ENCODE peak calls at places on chromosome 2, in nine cellular contexts. C is lung; Q is CD8-positive, alpha-beta memory T cell; R is right cardiac atrium; N is neural progenitor cell; W is tibial nerve; T is fibroblast of lung; X is dorsolateral prefrontal cortex; E is spleen. F is an unnamed sample.

GRCh38 chr2:177763532-177764265 is 308.9 kb downstream of the PDE11A start:
- DNase-seq in C (peak; percentile 75), Q (peak; percentile 71), R (peak; percentile 85), N (peak; percentile 92), W (peak; percentile 80), T (peak; percentile 73), X (peak; percentile 55), E (peak; percentile 88), F (peak; percentile 45)

GRCh38 chr2:35973737-35974132 is 381.8 kb upstream of the CRIM1 start:
- DNase-seq in C (no peak), Q (no peak), R (no peak), N (no peak), W (peak; percentile 14), T (no peak), X (no peak), E (no peak), F (no peak)

GRCh38 chr2:130300970-130301348 is 41.7 kb upstream of the IMP4 start:
- DNase-seq in C (no peak), Q (no peak), R (no peak), N (no peak), W (no peak), T (no peak), X (no peak), E (peak; percentile 61), F (no peak)

GRCh38 chr2:15565392-15565791 is 4.3 kb upstream of the NBAS start:
- DNase-seq in C (no peak), Q (no peak), R (no peak), N (no peak), W (no peak), T (no peak), X (no peak), E (no peak), F (no peak)

GRCh38 chr2:57882895-57883515 is 163.6 kb upstream of the VRK2 start:
- DNase-seq in C (no peak), Q (no peak), R (no peak), N (no peak), W (no peak), T (peak; percentile 18), X (no peak), E (no peak), F (no peak)

GRCh38 chr2:181970160-181970794 is 15.4 kb upstream of the PPP1R1C start:
- DNase-seq in C (no peak), Q (no peak), R (no peak), N (peak; percentile 42), W (no peak), T (no peak), X (no peak), E (no peak), F (no peak)

GRCh38 chr2:111196435-111196834 is 75.7 kb downstream of the BCL2L11 start:
- DNase-seq in C (no peak), Q (no peak), R (no peak), N (no peak), W (no peak), T (no peak), X (no peak), E (no peak), F (no peak)

GRCh38 chr2:165610591-165611029 is 141.1 kb downstream of the CSRNP3 start:
- DNase-seq in C (no peak), Q (no peak), R (no peak), N (no peak), W (no peak), T (no peak), X (no peak), E (no peak), F (no peak)

GRCh38 chr2:150007815-150008430 is 420.3 kb upstream of the MMADHC start:
- DNase-seq in C (no peak), Q (no peak), R (no peak), N (no peak), W (no peak), T (no peak), X (no peak), E (no peak), F (no peak)

GRCh38 chr2:161988589-161988988 is 85.4 kb downstream of the DPP4 start:
- DNase-seq in C (no peak), Q (no peak), R (no peak), N (peak; percentile 29), W (no peak), T (no peak), X (no peak), E (no peak), F (no peak)

GRCh38 chr2:72128843-72129227 is 18.8 kb downstream of the CYP26B1 start:
- DNase-seq in C (no peak), Q (no peak), R (no peak), N (no peak), W (no peak), T (no peak), X (no peak), E (peak; percentile 69), F (no peak)

GRCh38 chr2:19292007-19292406 is 66.4 kb downstream of the OSR1 start:
- DNase-seq in C (no peak), Q (no peak), R (peak; percentile 64), N (no peak), W (no peak), T (no peak), X (no peak), E (no peak), F (no peak)

GRCh38 chr2:105780606-105781005 is 35.9 kb downstream of the NCK2 start:
- DNase-seq in C (no peak), Q (no peak), R (no peak), N (no peak), W (no peak), T (no peak), X (no peak), E (no peak), F (no peak)

GRCh38 chr2:11140492-11140891 is 14.8 kb upstream of the SLC66A3 start:
- DNase-seq in C (no peak), Q (no peak), R (no peak), N (no peak), W (no peak), T (no peak), X (no peak), E (no peak), F (no peak)

GRCh38 chr2:40101076-40101688 is 322.1 kb upstream of the THUMPD2 start:
- DNase-seq in C (no peak), Q (no peak), R (no peak), N (peak; percentile 48), W (no peak), T (peak; percentile 67), X (no peak), E (no peak), F (no peak)

GRCh38 chr2:233838251-233838650 is 16.1 kb downstream of the HJURP start:
- DNase-seq in C (no peak), Q (no peak), R (no peak), N (no peak), W (no peak), T (no peak), X (no peak), E (peak; percentile 20), F (no peak)

GRCh38 chr2:153963247-153963646 is 91.5 kb downstream of the GALNT13 start:
- DNase-seq in C (no peak), Q (no peak), R (no peak), N (no peak), W (no peak), T (peak; percentile 20), X (no peak), E (no peak), F (no peak)

GRCh38 chr2:157935378-157935726 is 59.2 kb upstream of the ACVR1 start:
- DNase-seq in C (no peak), Q (no peak), R (no peak), N (no peak), W (no peak), T (no peak), X (no peak), E (no peak), F (no peak)

GRCh38 chr2:1070601-1071000 is 120.0 kb downstream of the SNTG2 start:
- DNase-seq in C (no peak), Q (no peak), R (no peak), N (no peak), W (no peak), T (no peak), X (no peak), E (no peak), F (no peak)
- H3K27me3 ChIP-seq in C (no peaks in the 10 kb centered on the region), Q (no peaks in the 10 kb centered on the region), R (no peaks in the 10 kb centered on the region), N (no peaks in the 10 kb centered on the region), W (no peaks in the 10 kb centered on the region), T (no peaks in the 10 kb centered on the region), X (no peaks in the 10 kb centered on the region), E (no peaks in the 10 kb centered on the region), F (no peaks in the 10 kb centered on the region)

DNA sequence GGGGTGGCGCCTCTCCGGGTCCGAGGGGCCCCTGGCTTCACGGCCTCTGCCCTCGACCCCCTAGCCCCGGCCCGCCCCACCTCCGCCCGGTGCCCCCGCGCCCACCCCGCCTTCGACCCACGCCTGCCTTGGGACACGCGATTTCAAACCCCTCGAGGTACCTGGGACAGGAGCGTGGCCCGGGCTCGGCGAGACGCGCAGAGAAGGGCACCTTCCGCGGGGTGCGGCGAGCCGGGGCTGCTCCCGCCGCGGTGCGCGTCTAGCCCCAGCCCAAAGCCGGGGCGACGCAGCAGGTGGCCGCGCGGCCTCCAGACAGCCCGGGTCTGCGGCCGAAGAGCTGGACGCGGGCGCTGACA is 270 bp downstream of the CRACDL start:
- DNase-seq in C (no peak), Q (no peak), R (no peak), N (no peak), W (no peak), T (no peak), X (no peak), E (no peak), F (no peak)
- H3K27me3 ChIP-seq in C (no peaks in the 10 kb centered on the region), Q (peaks cover 22% of the 10 kb centered on the region), R (no peaks in the 10 kb centered on the region), N (peaks cover 75% of the 10 kb centered on the region), W (peaks cover 38% of the 10 kb centered on the region), T (peaks cover 33% of the 10 kb centered on the region), X (peaks cover 6% of the 10 kb centered on the region), E (peaks cover 4% of the 10 kb centered on the region), F (peaks cover 25% of the 10 kb centered on the region)

GRCh38 chr2:239736358-239737143 is 288.6 kb downstream of the NDUFA10 start:
- DNase-seq in C (no peak), Q (no peak), R (peak; percentile 39), N (no peak), W (no peak), T (no peak), X (no peak), E (no peak), F (no peak)
- H3K27me3 ChIP-seq in C (no peaks in the 10 kb centered on the region), Q (no peaks in the 10 kb centered on the region), R (no peaks in the 10 kb centered on the region), N (no peaks in the 10 kb centered on the region), W (no peaks in the 10 kb centered on the region), T (no peaks in the 10 kb centered on the region), X (no peaks in the 10 kb centered on the region), E (no peaks in the 10 kb centered on the region), F (peaks cover 10% of the 10 kb centered on the region)

GRCh38 chr2:98346259-98347236 is at the start of gene CNGA3:
- DNase-seq in C (no peak), Q (no peak), R (peak; percentile 61), N (peak; percentile 80), W (no peak), T (peak; percentile 9), X (no peak), E (no peak), F (no peak)

GRCh38 chr2:98343371-98343770 is 2.9 kb upstream of the CNGA3 start:
- DNase-seq in C (no peak), Q (no peak), R (no peak), N (no peak), W (no peak), T (no peak), X (no peak), E (no peak), F (no peak)

GRCh38 chr2:98350411-98350810 is 4.2 kb downstream of the CNGA3 start:
- DNase-seq in C (no peak), Q (no peak), R (no peak), N (no peak), W (no peak), T (no peak), X (no peak), E (no peak), F (no peak)

GRCh38 chr2:98347298-98348065 is 1.2 kb downstream of the CNGA3 start:
- DNase-seq in C (no peak), Q (no peak), R (no peak), N (peak; percentile 87), W (no peak), T (no peak), X (no peak), E (no peak), F (no peak)

GRCh38 chr2:98348066-98348561 is 1.9 kb downstream of the CNGA3 start:
- DNase-seq in C (no peak), Q (no peak), R (no peak), N (peak; percentile 68), W (no peak), T (no peak), X (peak; percentile 23), E (no peak), F (no peak)
- H3K27me3 ChIP-seq in C (peaks cover 4% of the 10 kb centered on the region), Q (peaks cover 23% of the 10 kb centered on the region), R (no peaks in the 10 kb centered on the region), N (peaks cover 81% of the 10 kb centered on the region), W (peaks cover 79% of the 10 kb centered on the region), T (peaks cover 56% of the 10 kb centered on the region), X (peaks cover 39% of the 10 kb centered on the region), E (peaks cover 7% of the 10 kb centered on the region), F (peaks cover 50% of the 10 kb centered on the region)